ENCODE peak calls at places on chromosomes 5 and 9, in nine cellular contexts. P is T follicular helper cell; B is H4; T is hypothalamus; R is smooth muscle cell of the brain vasculature; S is dorsolateral prefrontal cortex; Q is activated CD4-positive, alpha-beta T cell treated with anti-CD3 and anti-CD28 coated beads, Interleukin-2, amount 50 U/mL, for 48 hours; F is activated T-cell treated with anti-CD3 and anti-CD28 coated beads for 4 hours; Y is activated T-helper 1 cell treated with anti-CD3 and anti-CD28 coated beads, Interleukin-2, amount 50 U/mL, for 16 hours. O is an unnamed sample.

GRCh38 chr5:89351232-89351631 is 468.2 kb upstream of the MEF2C start:
- DNase-seq in P (no peak), B (peak), T (no peak), R (no peak), S (no peak), Q (no peak), F (no peak), Y (no peak), O (no peak)

GRCh38 chr9:94952553-94953373 is 226.3 kb downstream of the AOPEP start:
- DNase-seq in P (no peak), B (no peak), T (no peak), R (no peak), S (no peak), Q (no peak), F (no peak), Y (no peak), O (no peak)

GRCh38 chr5:68424799-68425537 is 209.4 kb downstream of the PIK3R1 start:
- DNase-seq in P (no peak), B (peak), T (no peak), R (no peak), S (no peak), Q (no peak), F (no peak), Y (no peak), O (no peak)

GRCh38 chr9:89078421-89078820 is 87.2 kb downstream of the S1PR3 start:
- DNase-seq in P (no peak), B (no peak), T (no peak), R (no peak), S (no peak), Q (no peak), F (no peak), Y (no peak), O (no peak)

GRCh38 chr5:167699434-167699833 is 592.0 kb upstream of the WWC1 start:
- DNase-seq in P (no peak), B (peak), T (no peak), R (peak), S (no peak), Q (no peak), F (no peak), Y (no peak), O (peak)

GRCh38 chr5:111511174-111512025 is 935 bp downstream of the STARD4 start:
- DNase-seq in P (no peak), B (no peak), T (no peak), R (no peak), S (peak), Q (no peak), F (no peak), Y (no peak), O (peak)

GRCh38 chr9:24698864-24699518 is 153.3 kb upstream of the IZUMO3 start:
- DNase-seq in P (no peak), B (peak), T (no peak), R (no peak), S (no peak), Q (no peak), F (no peak), Y (no peak), O (no peak)

GRCh38 chr5:79122963-79123362 is 11.4 kb downstream of the BHMT start:
- DNase-seq in P (no peak), B (no peak), T (no peak), R (no peak), S (no peak), Q (no peak), F (no peak), Y (no peak), O (no peak)

GRCh38 chr5:74382115-74382514 is 258.4 kb downstream of the ENC1 start:
- DNase-seq in P (no peak), B (no peak), T (no peak), R (no peak), S (no peak), Q (no peak), F (no peak), Y (no peak), O (no peak)

GRCh38 chr5:25448190-25448621 is 803.4 kb upstream of the CDH10 start:
- DNase-seq in P (no peak), B (no peak), T (no peak), R (no peak), S (no peak), Q (no peak), F (no peak), Y (no peak), O (no peak)

GRCh38 chr5:13133951-13134350 is 810.5 kb downstream of the DNAH5 start:
- DNase-seq in P (no peak), B (no peak), T (no peak), R (no peak), S (no peak), Q (no peak), F (no peak), Y (no peak), O (no peak)

GRCh38 chr5:34658023-34658422 is 1.9 kb downstream of the RAI14 start:
- DNase-seq in P (no peak), B (no peak), T (no peak), R (no peak), S (no peak), Q (no peak), F (no peak), Y (no peak), O (peak)

GRCh38 chr9:13450723-13451122 is 171.2 kb upstream of the MPDZ start:
- DNase-seq in P (no peak), B (peak), T (no peak), R (no peak), S (no peak), Q (no peak), F (no peak), Y (no peak), O (no peak)

GRCh38 chr5:36946101-36946500 is 69.5 kb downstream of the NIPBL start:
- DNase-seq in P (no peak), B (no peak), T (no peak), R (no peak), S (no peak), Q (no peak), F (no peak), Y (no peak), O (no peak)

GRCh38 chr9:3898371-3899218 is 372.8 kb upstream of the RFX3 start:
- DNase-seq in P (no peak), B (no peak), T (no peak), R (no peak), S (no peak), Q (no peak), F (no peak), Y (no peak), O (no peak)

GRCh38 chr5:169696621-169697517 is 59.8 kb downstream of the DOCK2 start:
- DNase-seq in P (no peak), B (peak), T (no peak), R (no peak), S (no peak), Q (no peak), F (no peak), Y (no peak), O (no peak)

GRCh38 chr5:133441166-133441815 is 171.1 kb downstream of the FSTL4 start:
- DNase-seq in P (no peak), B (no peak), T (no peak), R (no peak), S (no peak), Q (no peak), F (no peak), Y (no peak), O (no peak)

GRCh38 chr5:176847155-176847554 is 36.8 kb downstream of the UNC5A start:
- DNase-seq in P (no peak), B (no peak), T (no peak), R (no peak), S (no peak), Q (no peak), F (no peak), Y (no peak), O (no peak)

GRCh38 chr5:582936-583635 is 29.1 kb upstream of the CEP72 start:
- DNase-seq in P (no peak), B (no peak), T (no peak), R (no peak), S (no peak), Q (no peak), F (no peak), Y (no peak), O (no peak)

GRCh38 chr5:107100121-107100520 is 570.6 kb downstream of the EFNA5 start:
- DNase-seq in P (no peak), B (no peak), T (no peak), R (no peak), S (no peak), Q (no peak), F (no peak), Y (no peak), O (no peak)

GRCh38 chr5:88948746-88949600 is 66.0 kb upstream of the MEF2C start:
- DNase-seq in P (no peak), B (no peak), T (no peak), R (no peak), S (no peak), Q (no peak), F (no peak), Y (no peak), O (no peak)

O was measured in G401.